ENCODE peak calls at places on chromosomes 4 and X, in four cellular contexts. K is DND-41, Q is suprapubic skin, M is esophagus squamous epithelium. Z is an unnamed sample.

GRCh38 chr4:87982446-87982845 is 6.9 kb downstream of the SPP1 start:
- DNase-seq in Q (no peak), M (no peak), K (no peak), Z (no peak)

GRCh38 chr4:7168106-7168505 is 24.2 kb upstream of the SORCS2 start:
- DNase-seq in K (no peak), Q (peak; percentile 43), M (no peak), Z (no peak)

GRCh38 chrX:17632942-17633341 is 104.4 kb upstream of the SCML1 start:
- DNase-seq in M (no peak), Q (no peak), K (no peak), Z (no peak)

GRCh38 chrX:86002076-86002896 is 45.1 kb downstream of the CHM start:
- DNase-seq in M (no peak), K (no peak), Q (no peak), Z (no peak)

GRCh38 chr4:140756292-140757219 is at the start of gene TBC1D9:
- DNase-seq in K (no peak), M (peak; percentile 20), Q (peak; percentile 89), Z (peak; percentile 75)

GRCh38 chrX:133048751-133049150 is 48.2 kb downstream of the USP26 start:
- DNase-seq in K (no peak), Q (no peak), M (no peak), Z (no peak)

GRCh38 chrX:154654925-154655324 is 1.5 kb upstream of the CTAG2 start:
- DNase-seq in M (no peak), K (no peak), Q (no peak), Z (no peak)

GRCh38 chrX:42771836-42772335 is 6.1 kb downstream of the PPP1R2C start:
- DNase-seq in M (no peak), K (no peak), Q (no peak), Z (no peak)

GRCh38 chr4:185346975-185347601 is 48.6 kb downstream of the LRP2BP start:
- DNase-seq in K (no peak), Q (no peak), M (no peak), Z (no peak)

GRCh38 chr4:139988863-139989765 is 164.9 kb downstream of the MAML3 start:
- DNase-seq in M (no peak), K (no peak), Q (no peak), Z (peak; percentile 73)

GRCh38 chrX:57752866-57753265 is 72.8 kb upstream of the NLRP2B start:
- DNase-seq in Q (no peak), M (no peak), K (peak; percentile 10), Z (no peak)

GRCh38 chr4:8506373-8507250 is 66.0 kb downstream of the TRMT44 start:
- DNase-seq in Q (no peak), M (no peak), K (no peak), Z (peak; percentile 43)

GRCh38 chrX:106247162-106247561 is 79.1 kb downstream of the PWWP3B start:
- DNase-seq in K (no peak), M (no peak), Q (no peak), Z (no peak)

GRCh38 chrX:25144043-25144940 is 128.5 kb upstream of the ARX start:
- DNase-seq in K (peak; percentile 34), M (no peak), Q (peak; percentile 63), Z (peak; percentile 62)

GRCh38 chr4:150342945-150343344 is 239.0 kb upstream of the MAB21L2 start:
- DNase-seq in Q (no peak), K (no peak), M (no peak), Z (no peak)

GRCh38 chr4:153834901-153835300 is 46.0 kb upstream of the SFRP2 start:
- DNase-seq in M (no peak), Q (no peak), K (no peak), Z (no peak)

GRCh38 chrX:49287665-49288064 is 15.8 kb upstream of the GAGE10 start:
- DNase-seq in M (no peak), K (no peak), Q (no peak), Z (no peak)

GRCh38 chrX:5829060-5829459 is 399.6 kb downstream of the NLGN4X start:
- DNase-seq in M (no peak), K (no peak), Q (no peak), Z (no peak)

GRCh38 chr4:108350332-108350731 is 181.6 kb upstream of the LEF1 start:
- DNase-seq in M (no peak), Q (no peak), K (peak; percentile 49), Z (no peak)

GRCh38 chr4:9875516-9875915 is 94.1 kb downstream of the DRD5 start:
- DNase-seq in M (no peak), Q (no peak), K (no peak), Z (no peak)

GRCh38 chr4:110483516-110483915 is 7.6 kb downstream of the ENPEP start:
- DNase-seq in K (no peak), M (no peak), Q (no peak), Z (no peak)

GRCh38 chrX:53195401-53195800 is 29.6 kb downstream of the KDM5C start:
- DNase-seq in Q (no peak), M (no peak), K (no peak), Z (no peak)

GRCh38 chr4:28357985-28358384 is 1497.3 kb downstream of the STIM2 start:
- DNase-seq in K (no peak), Q (no peak), M (no peak), Z (no peak)

GRCh38 chrX:1071351-1071750 is 141.1 kb downstream of the CRLF2 start:
- DNase-seq in K (no peak), Q (no peak), M (no peak), Z (no peak)

GRCh38 chrX:63993936-63994335 is 208.9 kb upstream of the ARHGEF9 start:
- DNase-seq in K (no peak), M (no peak), Q (no peak), Z (no peak)

GRCh38 chr4:7041851-7042696 is 1.1 kb upstream of the TADA2B start:
- DNase-seq in K (no peak), M (no peak), Q (peak; percentile 82), Z (no peak)

GRCh38 chr4:24686866-24687672 is 102.7 kb upstream of the DHX15 start:
- DNase-seq in K (no peak), M (no peak), Q (no peak), Z (no peak)

GRCh38 chr4:46977245-46977644 is 16.1 kb downstream of the GABRA4 start:
- DNase-seq in Q (no peak), M (no peak), K (no peak), Z (no peak)

GRCh38 chr4:36709986-36710385 is 428.6 kb downstream of the DTHD1 start:
- DNase-seq in K (no peak), Q (no peak), M (no peak), Z (no peak)

GRCh38 chrX:135544338-135544948 is 24.0 kb downstream of the INTS6L start:
- DNase-seq in Q (no peak), K (no peak), M (no peak), Z (no peak)

GRCh38 chrX:135549519-135549918 is 29.1 kb downstream of the INTS6L start:
- DNase-seq in M (no peak), K (no peak), Q (no peak), Z (no peak)

DNA sequence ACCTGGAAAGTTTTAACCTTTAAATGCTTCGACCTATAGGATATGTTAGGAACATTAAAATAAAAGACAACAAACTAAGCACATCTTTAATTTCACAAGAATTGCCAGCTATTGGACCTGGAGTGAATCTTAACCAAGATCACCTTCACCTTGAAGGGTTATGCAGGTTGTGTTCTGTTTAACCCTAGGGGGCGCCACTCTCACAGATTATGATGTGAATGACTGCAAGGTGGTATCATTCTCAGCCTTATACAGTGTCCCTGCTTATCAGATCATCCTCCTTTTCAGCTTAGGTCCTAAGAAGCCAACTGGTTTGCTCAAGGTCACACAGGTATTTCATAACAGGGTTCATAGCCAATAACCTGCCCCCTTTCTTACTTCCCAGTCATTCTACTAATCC is 23.5 kb downstream of the INTS6L start:
- DNase-seq in Q (no peak), M (no peak), K (no peak), Z (no peak)
- TF ChIP-seq CTCF in Q (no peak), M (no peak), K (peak; percentile 46), Z (no peak)

GRCh38 chr4:14667624-14668295 is 334.5 kb upstream of the CPEB2 start:
- DNase-seq in M (no peak), Q (no peak), K (no peak), Z (no peak)
- TF ChIP-seq CTCF in M (no peak), Q (no peak), K (no peak), Z (no peak)

GRCh38 chr4:169757575-169758184 is at the start of gene HPF1:
- DNase-seq in M (peak; percentile 59), K (peak; percentile 95), Q (peak; percentile 96), Z (peak; percentile 89)
- TF ChIP-seq CTCF in M (no peak), K (peak; percentile 11), Q (no peak), Z (no peak)

GRCh38 chrX:103845165-103845653 is 13.2 kb upstream of the RAB9B start:
- DNase-seq in Q (peak; percentile 71), K (peak; percentile 59), M (no peak), Z (peak; percentile 37)
- TF ChIP-seq CTCF in Q (no peak), K (peak; percentile 79), M (peak; percentile 37), Z (no peak)

GRCh38 chr4:2994917-2995316 is 31.5 kb downstream of the GRK4 start:
- DNase-seq in K (no peak), M (no peak), Q (no peak), Z (no peak)

GRCh38 chr4:2991243-2991642 is 27.9 kb downstream of the GRK4 start:
- DNase-seq in Q (no peak), M (no peak), K (no peak), Z (no peak)

GRCh38 chr4:2995546-2996265 is 32.3 kb downstream of the GRK4 start:
- DNase-seq in K (no peak), M (no peak), Q (no peak), Z (no peak)

DNA sequence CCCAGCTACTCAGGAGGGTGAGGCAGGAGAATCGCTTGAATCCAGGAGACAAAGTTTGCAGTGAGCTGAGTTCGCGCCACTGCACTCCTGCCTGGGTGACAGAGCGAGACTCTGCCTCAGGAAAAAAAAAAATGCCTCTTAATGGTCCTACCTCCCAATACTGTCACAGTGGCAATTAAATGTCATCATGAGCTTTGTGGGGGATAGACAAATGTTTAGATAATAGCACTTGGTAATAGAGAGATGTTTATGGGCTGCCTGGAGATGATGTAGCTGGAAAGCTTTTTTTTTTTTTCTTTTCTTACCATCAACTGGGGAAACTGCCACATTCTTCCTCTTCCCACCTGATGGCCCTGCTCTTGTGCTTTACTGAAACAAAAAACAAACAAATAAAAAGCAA is 33.1 kb downstream of the GRK4 start:
- DNase-seq in Q (no peak), M (no peak), K (no peak), Z (no peak)
- TF ChIP-seq CTCF in Q (no peak), M (no peak), K (no peak), Z (no peak)

GRCh38 chr4:79563218-79563617 is 155.2 kb upstream of the GK2 start:
- DNase-seq in Q (no peak), M (no peak), K (no peak), Z (no peak)
- TF ChIP-seq CTCF in Q (no peak), M (no peak), K (no peak), Z (no peak)

DNA sequence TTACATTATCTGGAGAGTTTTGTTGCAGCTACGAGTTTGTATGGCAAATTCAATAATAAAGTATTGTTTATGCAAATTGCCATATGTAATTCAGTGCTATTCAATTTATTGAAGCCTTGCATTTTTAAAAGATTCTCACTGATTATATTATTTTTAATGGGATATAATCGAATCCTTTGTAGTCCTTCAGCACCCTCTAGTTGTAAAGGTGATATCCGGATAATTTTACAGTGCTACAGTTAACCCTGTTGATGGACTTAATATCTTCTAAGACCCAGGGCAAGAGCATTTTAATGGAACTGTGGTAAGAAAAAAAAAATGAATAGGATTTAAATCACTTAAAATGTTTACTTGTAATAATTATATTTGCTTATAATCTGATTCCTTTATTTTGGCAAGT is 48.5 kb upstream of the GRIA2 start:
- DNase-seq in K (no peak), M (no peak), Q (no peak), Z (no peak)
- TF ChIP-seq CTCF in K (no peak), M (no peak), Q (no peak), Z (no peak)